ENCODE peak calls at places on chromosomes 4 and X, in five cellular contexts. C, R, X, A and K are unnamed samples.

GRCh38 chr4:6840062-6840976 is 57.8 kb downstream of the KIAA0232 start:
- DNase-seq in C (no peak), A (no peak), R (peak), X (no peak), K (no peak)

GRCh38 chr4:71132486-71132885 is 139.0 kb downstream of the DCK start:
- DNase-seq in X (no peak), A (no peak), C (no peak), R (no peak), K (no peak)

GRCh38 chr4:24794111-24794860 is 1.1 kb upstream of the SOD3 start:
- DNase-seq in R (peak), X (no peak), C (peak), A (no peak), K (no peak)

GRCh38 chr4:185510803-185511202 is 24.5 kb downstream of the PDLIM3 start:
- DNase-seq in X (no peak), A (no peak), C (no peak), R (no peak), K (no peak)

GRCh38 chr4:20638825-20639224 is 61.4 kb upstream of the PACRGL start:
- DNase-seq in R (no peak), X (no peak), C (no peak), A (no peak), K (no peak)

GRCh38 chrX:37578045-37578444 is 6.6 kb downstream of the LANCL3 start:
- DNase-seq in X (no peak), R (no peak), C (peak), A (no peak), K (peak)

GRCh38 chr4:81492596-81492995 is 20.9 kb upstream of the RASGEF1B start:
- DNase-seq in R (no peak), X (no peak), A (no peak), C (peak), K (no peak)

GRCh38 chr4:46830971-46831454 is 78.0 kb downstream of the COX7B2 start:
- DNase-seq in C (no peak), A (no peak), X (peak), R (no peak), K (no peak)

GRCh38 chrX:136731798-136732197 is 48.9 kb downstream of the ARHGEF6 start:
- DNase-seq in R (no peak), X (no peak), A (no peak), C (no peak), K (no peak)

GRCh38 chrX:69158166-69159040 is 6.8 kb downstream of the PJA1 start:
- DNase-seq in R (peak), C (peak), X (no peak), A (no peak), K (peak)

GRCh38 chrX:137031517-137032377 is 2.0 kb downstream of the GPR101 start:
- DNase-seq in X (peak), R (peak), C (peak), A (no peak), K (peak)

GRCh38 chrX:135707880-135708279 is 5.6 kb upstream of the CT45A1 start:
- DNase-seq in A (peak), X (peak), R (peak), C (peak), K (peak)

GRCh38 chr4:168569066-168569908 is 72.4 kb downstream of the PALLD start:
- DNase-seq in R (no peak), C (no peak), X (no peak), A (peak), K (peak)

GRCh38 chr4:6898763-6899162 is 10.9 kb upstream of the TBC1D14 start:
- DNase-seq in A (no peak), C (no peak), X (no peak), R (no peak), K (no peak)

GRCh38 chrX:3451566-3451965 is 105.1 kb upstream of the MXRA5 start:
- DNase-seq in C (no peak), R (no peak), A (no peak), X (no peak), K (no peak)

GRCh38 chr4:82975792-82976191 is 34.8 kb downstream of the LIN54 start:
- DNase-seq in R (no peak), X (no peak), C (no peak), A (no peak), K (no peak)

GRCh38 chrX:49309401-49309981 is 6.0 kb downstream of the GAGE10 start:
- DNase-seq in X (no peak), C (peak), A (no peak), R (peak), K (peak)

DNA sequence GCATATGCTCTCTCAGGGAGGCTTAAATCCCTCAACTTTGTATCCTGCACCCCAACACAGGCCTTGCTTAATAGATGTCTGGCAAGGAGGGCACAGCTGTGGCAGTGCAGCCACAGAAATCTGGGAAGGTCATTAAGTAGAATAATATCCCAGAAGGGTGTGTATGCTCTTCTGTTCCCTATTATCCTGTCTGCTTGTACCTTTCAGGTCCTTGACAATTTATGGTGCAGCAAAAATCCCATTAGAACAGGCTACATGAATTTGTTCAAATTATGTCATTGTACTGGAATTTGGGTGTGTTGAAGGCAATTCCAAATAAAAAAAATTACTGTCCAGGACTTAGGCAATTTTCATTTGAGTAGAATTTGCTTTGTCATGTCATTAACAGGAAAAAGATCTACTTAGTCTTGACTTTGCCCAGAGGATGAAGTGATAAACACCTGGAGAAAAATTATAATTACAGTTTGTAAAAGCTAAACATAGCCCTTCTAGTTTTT is 192.1 kb downstream of the IDS start:
- DNase-seq in X (no peak), A (no peak), R (no peak), C (no peak), K (no peak)
- H3K27ac ChIP-seq in X (no peak), A (no peak), R (no peak), C (no peak), K (no peak)

DNA sequence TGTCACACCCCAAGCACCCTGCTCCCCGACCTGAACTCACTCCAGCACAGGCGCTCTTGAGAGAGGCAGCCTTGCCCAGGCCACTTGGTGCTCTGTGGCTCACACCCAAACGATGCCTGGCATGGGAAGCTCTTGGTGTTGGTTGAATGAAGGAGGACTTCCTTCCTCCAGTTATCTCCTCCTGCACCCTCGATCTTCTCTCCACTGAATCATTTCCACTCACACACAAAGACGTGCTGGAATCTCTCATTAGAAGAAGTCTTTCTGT is 90.5 kb upstream of the TRIM2 start:
- DNase-seq in X (no peak), C (no peak), A (no peak), R (no peak), K (no peak)
- H3K27ac ChIP-seq in X (no peak), C (no peak), A (no peak), R (no peak), K (no peak)

DNA sequence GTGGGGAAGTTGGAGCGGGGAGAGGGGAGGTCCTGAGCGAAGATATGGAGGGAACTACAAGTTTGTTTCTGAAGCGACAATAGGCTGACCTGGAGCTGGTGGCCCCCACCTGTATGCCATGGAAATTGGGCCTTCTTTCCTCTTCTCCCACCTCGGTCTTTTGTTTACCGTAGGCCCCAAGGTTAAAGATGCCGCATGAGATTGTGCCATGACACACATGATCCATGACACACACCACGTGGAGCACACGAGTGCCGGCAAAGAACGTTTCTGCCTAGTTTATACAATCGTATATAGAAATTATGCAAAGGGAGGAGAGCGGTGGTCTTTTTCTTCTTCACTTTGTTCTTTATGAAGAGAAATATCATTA is 408 bp downstream of the TMEM33 start:
- DNase-seq in X (no peak), A (peak), C (peak), R (no peak), K (no peak)
- H3K27ac ChIP-seq in X (no peak), A (peak), C (peak), R (peak), K (no peak)

DNA sequence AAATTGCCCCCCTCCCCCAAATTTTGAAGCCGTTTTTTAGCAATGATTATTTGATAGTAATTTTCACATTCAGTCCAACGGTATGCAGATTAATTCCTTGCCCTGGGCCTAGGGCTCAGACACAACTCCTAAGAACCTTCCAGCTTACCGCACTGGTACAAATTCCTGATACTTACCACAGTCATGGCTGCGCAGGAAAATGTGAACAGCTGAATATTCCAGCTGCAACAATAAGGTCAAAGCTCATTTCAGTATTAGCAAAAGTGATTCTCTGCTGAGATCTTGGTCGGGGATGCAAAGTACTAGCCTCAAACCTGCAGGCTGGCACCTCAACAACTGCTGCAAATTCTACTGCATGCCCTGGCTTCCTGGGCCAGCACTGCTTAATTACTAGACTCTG is 3.0 kb downstream of the ATP11C start:
- DNase-seq in X (no peak), A (no peak), C (no peak), R (no peak), K (no peak)
- H3K27ac ChIP-seq in X (no peak), A (no peak), C (no peak), R (no peak), K (no peak)

DNA sequence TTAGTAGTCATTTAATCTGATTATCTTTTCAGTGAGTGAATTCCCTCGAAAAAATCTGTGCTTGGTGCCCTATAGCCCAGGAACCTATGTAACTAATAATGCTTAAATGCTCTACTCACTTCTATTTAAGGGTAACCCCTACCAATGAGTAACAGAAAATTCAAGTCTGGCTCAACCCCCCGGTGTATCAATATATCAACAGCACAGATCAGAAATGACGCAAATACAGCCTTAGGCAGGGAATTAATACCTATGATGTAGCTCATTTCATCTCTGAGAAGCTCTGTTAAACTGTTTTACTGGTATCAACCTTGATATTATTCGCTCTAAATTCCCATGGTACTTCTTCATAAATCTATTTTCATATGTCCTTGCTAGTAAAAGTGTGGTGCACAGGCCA is 28.6 kb downstream of the PDGFC start:
- DNase-seq in C (no peak), R (no peak), A (no peak), X (no peak), K (no peak)
- H3K27ac ChIP-seq in C (peak), R (no peak), A (no peak), X (peak), K (peak)

GRCh38 chr4:183286590-183287308 is 33.3 kb downstream of the CLDN22 start:
- DNase-seq in X (no peak), A (no peak), R (no peak), C (no peak), K (no peak)
- H3K27ac ChIP-seq in X (no peak), A (no peak), R (no peak), C (no peak), K (no peak)

GRCh38 chr4:2364654-2365053 is 53.8 kb downstream of the ZFYVE28 start:
- DNase-seq in C (peak), X (peak), A (no peak), R (peak), K (peak)

GRCh38 chr4:2362286-2363055 is 56.0 kb downstream of the ZFYVE28 start:
- DNase-seq in C (no peak), R (no peak), A (no peak), X (no peak), K (no peak)

GRCh38 chr4:2363056-2363719 is 55.3 kb downstream of the ZFYVE28 start:
- DNase-seq in A (no peak), C (no peak), X (peak), R (peak), K (peak)

GRCh38 chr4:2365054-2365912 is 53.2 kb downstream of the ZFYVE28 start:
- DNase-seq in A (no peak), X (peak), R (peak), C (peak), K (peak)

DNA sequence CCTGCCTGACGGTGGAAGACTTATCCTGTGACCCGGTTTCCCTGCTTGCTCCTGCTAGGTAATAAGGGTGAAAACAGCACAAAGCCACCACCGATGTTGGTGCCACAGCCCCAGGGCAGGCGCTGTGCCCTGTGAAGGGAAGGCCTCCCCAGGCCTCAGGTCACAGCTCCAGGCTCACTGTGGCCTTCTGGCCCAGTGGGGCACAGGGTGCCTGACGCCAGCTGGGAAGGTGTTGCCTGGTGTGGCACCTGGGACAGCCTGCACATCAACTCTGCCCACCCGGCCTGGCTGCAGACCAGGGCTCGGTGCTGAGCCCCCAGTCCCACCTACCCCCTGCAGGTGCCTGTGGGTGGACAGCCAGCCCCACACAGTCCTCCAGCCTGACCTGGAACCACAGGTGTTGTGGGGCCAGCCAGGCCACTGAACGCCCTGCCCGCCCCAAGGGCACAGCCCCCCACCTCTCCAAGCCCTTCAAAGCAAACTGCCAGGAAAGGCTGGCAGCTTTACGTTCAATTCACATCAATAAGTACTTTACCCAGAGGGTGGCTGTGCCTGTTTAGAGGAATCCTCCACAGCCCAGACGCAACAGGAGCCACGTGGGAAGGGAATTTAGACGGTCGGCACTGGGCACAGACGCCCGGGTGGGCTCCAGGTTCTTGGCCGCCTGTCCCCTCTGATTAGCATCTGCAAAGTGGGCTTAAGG is 54.3 kb downstream of the ZFYVE28 start:
- DNase-seq in X (peak), A (no peak), C (no peak), R (no peak), K (no peak)
- H3K27ac ChIP-seq in X (peak), A (no peak), C (no peak), R (peak), K (no peak)